ENCODE peak calls at places on chromosomes 5 and 9, in six cellular contexts. G is activated gamma-delta T cell treated with anti-CD3 and anti-CD28 coated beads, Interleukin-2, amount 50 U/mL, for 16 hours; E is PC-9; Z is GM19239; K is C1 segment of cervical spinal cord; A is activated naive CD4-positive, alpha-beta T cell. N is an unnamed sample.

GRCh38 chr5:125198270-125198974 is 452.0 kb upstream of the ZNF608 start:
- DNase-seq in G (no peak), E (no peak), Z (no peak), K (peak; percentile 21), A (no peak), N (peak; percentile 91)

GRCh38 chr5:59346987-59347386 is 546.5 kb downstream of the PDE4D start:
- DNase-seq in G (no peak), E (no peak), Z (no peak), K (no peak), A (no peak), N (no peak)

GRCh38 chr5:43157068-43157467 is 35.0 kb upstream of the NIM1K start:
- DNase-seq in G (no peak), E (no peak), Z (no peak), K (no peak), A (no peak), N (no peak)

GRCh38 chr5:41368158-41368557 is 142.2 kb downstream of the PLCXD3 start:
- DNase-seq in G (no peak), E (no peak), Z (no peak), K (no peak), A (no peak), N (no peak)

GRCh38 chr5:129963359-129963758 is 59.1 kb downstream of the CHSY3 start:
- DNase-seq in G (no peak), E (no peak), Z (no peak), K (no peak), A (no peak), N (no peak)

GRCh38 chr9:3446313-3446712 is 79.5 kb downstream of the RFX3 start:
- DNase-seq in G (no peak), E (no peak), Z (no peak), K (no peak), A (no peak), N (no peak)

GRCh38 chr9:71490810-71491209 is 277.5 kb downstream of the CEMIP2 start:
- DNase-seq in G (no peak), E (no peak), Z (no peak), K (no peak), A (no peak), N (no peak)

GRCh38 chr5:74296685-74297084 is 343.8 kb downstream of the ENC1 start:
- DNase-seq in G (no peak), E (no peak), Z (no peak), K (no peak), A (no peak), N (peak; percentile 25)

GRCh38 chr5:140311011-140311467 is 8.1 kb upstream of the PFDN1 start:
- DNase-seq in G (no peak), E (no peak), Z (no peak), K (no peak), A (no peak), N (no peak)

N was measured in SHP77.